ENCODE peak calls at places on chromosome 7, in five cellular contexts. Y is fibroblast of pulmonary artery; Q is astrocyte of the cerebellum; C is activated CD8-positive, alpha-beta T cell treated with anti-CD3 and anti-CD28 coated beads for 36 hours; V is CD4-positive, alpha-beta T cell. L is an unnamed sample.

GRCh38 chr7:139994356-139994755 is 68.4 kb downstream of the PARP12 start:
- DNase-seq in Q (no peak), C (no peak), Y (no peak), V (no peak), L (no peak)

GRCh38 chr7:29337628-29338116 is 143.1 kb downstream of the CHN2 start:
- DNase-seq in Y (peak; percentile 51), C (peak; percentile 47), V (peak; percentile 13), Q (no peak), L (no peak)

GRCh38 chr7:31017036-31017747 is 34.9 kb upstream of the ADCYAP1R1 start:
- DNase-seq in Y (no peak), V (no peak), C (no peak), Q (no peak), L (no peak)

GRCh38 chr7:106022193-106022821 is 59.2 kb downstream of the CDHR3 start:
- DNase-seq in Q (peak; percentile 88), Y (no peak), V (peak; percentile 75), C (peak; percentile 84), L (no peak)

GRCh38 chr7:134420509-134421125 is 38.3 kb downstream of the AKR1B1 start:
- DNase-seq in V (no peak), C (peak; percentile 17), Y (peak; percentile 84), Q (peak; percentile 28), L (peak; percentile 38)

GRCh38 chr7:116502201-116503096 is 2.9 kb downstream of the CAV2 start:
- DNase-seq in C (no peak), V (no peak), Q (no peak), Y (no peak), L (no peak)

GRCh38 chr7:28627263-28627653 is 214.9 kb downstream of the CREB5 start:
- DNase-seq in Y (no peak), C (no peak), Q (no peak), V (no peak), L (peak; percentile 10)

GRCh38 chr7:128937647-128938523 is at the start of gene IRF5:
- DNase-seq in C (peak; percentile 37), V (no peak), Q (no peak), Y (no peak), L (no peak)

GRCh38 chr7:155985518-155986427 is 173.5 kb upstream of the SHH start:
- DNase-seq in Q (no peak), V (no peak), Y (no peak), C (no peak), L (no peak)

GRCh38 chr7:39754326-39755120 is 131.2 kb downstream of the RALA start:
- DNase-seq in C (no peak), V (no peak), Q (peak; percentile 29), Y (peak; percentile 57), L (no peak)

GRCh38 chr7:17913250-17913649 is 27.0 kb downstream of the SNX13 start:
- DNase-seq in C (no peak), V (no peak), Y (no peak), Q (no peak), L (no peak)

GRCh38 chr7:22183522-22184280 is 173.3 kb downstream of the RAPGEF5 start:
- DNase-seq in V (no peak), Y (no peak), C (no peak), Q (no peak), L (no peak)
- TF ChIP-seq CTCF in V (no peak), Y (no peak), C (no peak), Q (no peak), L (no peak)

GRCh38 chr7:125984795-125985194 is 1055.2 kb upstream of the POT1 start:
- DNase-seq in Y (no peak), V (no peak), Q (no peak), C (no peak), L (no peak)
- TF ChIP-seq CTCF in Y (no peak), V (no peak), Q (no peak), C (no peak), L (no peak)

GRCh38 chr7:131753620-131754222 is 197.3 kb upstream of the PODXL start:
- DNase-seq in C (no peak), Y (peak; percentile 2), V (no peak), Q (no peak), L (no peak)
- TF ChIP-seq CTCF in C (no peak), Y (peak; percentile 34), V (no peak), Q (peak; percentile 36), L (peak; percentile 9)

DNA sequence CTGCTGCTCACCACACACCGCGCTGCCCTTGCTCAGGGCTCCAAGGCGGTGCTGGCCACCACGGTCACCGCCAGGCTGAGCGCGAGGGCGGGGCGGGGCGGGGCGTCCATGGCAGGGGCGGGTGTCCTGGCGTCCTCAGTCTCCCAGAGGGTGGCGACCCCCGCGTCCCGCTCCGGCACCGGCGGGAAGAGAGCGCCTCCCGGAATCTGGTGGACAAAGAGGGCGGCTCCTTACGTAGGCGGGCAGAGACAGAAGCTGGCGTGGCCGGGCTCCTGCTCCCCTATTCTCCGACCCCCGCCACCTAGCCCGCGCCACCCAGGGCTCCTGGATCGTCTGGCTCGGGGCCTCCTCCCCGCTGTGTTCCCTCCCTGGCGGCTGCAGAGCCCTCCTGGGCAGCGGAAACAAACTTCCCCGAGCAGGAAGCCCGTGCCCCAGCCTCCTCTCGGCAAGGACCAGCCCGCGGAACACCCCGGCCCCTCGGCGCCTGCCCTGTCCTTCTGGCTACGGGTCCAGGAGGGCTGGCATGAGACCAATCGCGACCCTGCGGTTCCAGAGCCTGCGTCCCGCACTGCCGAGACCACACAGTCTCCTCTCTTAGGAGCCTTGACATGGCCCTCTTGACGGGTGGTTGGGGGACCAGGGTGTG is 133.8 kb upstream of the ZNF92 start:
- DNase-seq in Y (peak; percentile 4), C (no peak), Q (no peak), V (no peak), L (no peak)
- TF ChIP-seq CTCF in Y (no peak), C (no peak), Q (no peak), V (no peak), L (no peak)

DNA sequence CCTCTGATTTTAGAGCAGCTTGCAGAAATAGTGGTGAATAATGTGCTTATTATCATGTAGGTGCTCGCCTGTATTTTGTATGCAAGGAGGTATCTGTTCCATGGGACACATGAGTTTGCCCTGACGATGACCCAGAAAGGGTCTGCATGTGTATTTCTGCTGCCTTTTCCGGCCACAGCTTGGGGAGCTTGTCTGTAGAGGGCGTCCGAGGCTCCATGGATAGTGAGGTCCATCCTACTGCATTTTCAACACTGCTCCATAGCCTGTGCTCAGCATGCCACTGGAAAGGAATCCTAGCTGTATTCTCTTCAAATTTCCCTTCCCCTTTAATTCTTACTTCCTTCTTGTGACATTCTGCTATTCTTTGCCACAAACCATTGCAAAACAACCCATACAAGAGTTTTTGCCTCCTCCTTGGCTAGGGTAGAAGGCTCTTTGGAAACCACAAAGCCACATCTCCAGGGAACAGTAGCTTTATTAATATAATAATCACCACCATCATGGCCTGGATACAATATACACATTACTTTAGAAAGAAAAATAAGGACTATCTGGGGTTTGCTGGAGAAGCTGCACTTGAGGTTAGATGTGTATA is 127.7 kb downstream of the DYNC1I1 start:
- DNase-seq in Y (no peak), C (no peak), Q (no peak), V (no peak), L (no peak)
- TF ChIP-seq CTCF in Y (no peak), C (no peak), Q (no peak), V (no peak), L (no peak)

DNA sequence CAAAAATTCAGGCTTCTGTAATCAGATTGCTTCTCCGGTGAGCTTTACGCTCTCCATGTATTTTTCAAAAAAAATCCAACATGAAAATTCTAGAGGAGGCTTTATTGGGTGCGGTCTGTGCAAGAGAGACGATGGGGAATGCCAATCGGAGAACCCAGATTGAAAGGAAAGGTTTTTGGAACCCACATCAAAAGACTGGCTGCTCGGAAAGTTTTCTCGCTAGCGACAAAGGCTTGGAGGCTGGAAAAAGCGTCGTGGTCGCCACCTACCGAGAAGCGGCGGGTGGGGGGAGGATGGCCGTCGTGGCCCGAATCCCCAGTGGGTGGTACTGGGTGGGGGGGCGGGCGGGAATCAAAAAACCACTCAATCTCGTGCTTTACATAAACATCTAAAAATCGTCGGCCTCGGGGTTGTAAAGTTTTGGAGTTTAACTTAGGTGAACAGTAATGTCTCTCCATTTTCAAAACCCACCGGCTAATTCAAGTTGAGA is 1.1 kb upstream of the GTF2I start:
- DNase-seq in C (peak; percentile 67), Q (no peak), Y (no peak), V (peak; percentile 42), L (no peak)
- TF ChIP-seq CTCF in C (no peak), Q (no peak), Y (no peak), V (no peak), L (no peak)

GRCh38 chr7:44975331-44976039 is 3.3 kb downstream of the MYO1G start:
- DNase-seq in V (no peak), Q (no peak), Y (no peak), C (no peak), L (no peak)
- TF ChIP-seq CTCF in V (no peak), Q (no peak), Y (no peak), C (no peak), L (no peak)

GRCh38 chr7:151191544-151191943 is 4.5 kb upstream of the ASB10 start:
- DNase-seq in Q (no peak), C (no peak), V (no peak), Y (no peak), L (no peak)
- TF ChIP-seq CTCF in Q (no peak), C (no peak), V (no peak), Y (no peak), L (no peak)

GRCh38 chr7:47496064-47496665 is 85.7 kb downstream of the TNS3 start:
- DNase-seq in Q (no peak), V (no peak), C (no peak), Y (no peak), L (no peak)

GRCh38 chr7:47496666-47497065 is 85.2 kb downstream of the TNS3 start:
- DNase-seq in V (no peak), C (no peak), Q (no peak), Y (no peak), L (no peak)

GRCh38 chr7:47493971-47494370 is 87.9 kb downstream of the TNS3 start:
- DNase-seq in C (no peak), Q (no peak), Y (no peak), V (no peak), L (no peak)

GRCh38 chr7:47497367-47498096 is 84.4 kb downstream of the TNS3 start:
- DNase-seq in Q (no peak), Y (no peak), C (no peak), V (no peak), L (no peak)

GRCh38 chr7:47495269-47495875 is 86.5 kb downstream of the TNS3 start:
- DNase-seq in V (no peak), Y (no peak), C (no peak), Q (no peak), L (no peak)
- TF ChIP-seq CTCF in V (no peak), Y (no peak), C (no peak), Q (no peak), L (no peak)

DNA sequence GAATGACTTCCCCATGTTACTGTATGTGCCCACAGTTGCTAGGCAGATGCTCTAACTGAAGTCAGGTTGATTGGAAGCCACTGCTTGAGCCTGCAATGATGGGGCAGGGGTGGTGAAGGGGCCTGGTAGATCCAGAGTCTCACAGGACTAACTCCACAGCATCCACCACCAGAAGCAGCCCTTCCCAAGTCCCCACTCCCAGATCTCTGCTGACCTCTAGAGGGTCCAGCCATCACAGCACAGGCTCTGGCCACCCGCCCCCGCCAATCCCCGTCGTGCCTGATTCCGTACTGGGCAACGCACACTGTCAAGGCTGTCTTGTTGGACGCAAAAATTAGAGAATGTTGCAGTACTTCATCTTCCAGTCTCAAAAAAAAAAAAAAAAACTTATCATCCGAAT is 136.8 kb upstream of the PDE1C start:
- DNase-seq in C (no peak), Y (peak; percentile 12), Q (peak; percentile 1), V (no peak), L (no peak)
- TF ChIP-seq CTCF in C (no peak), Y (peak; percentile 20), Q (peak; percentile 59), V (no peak), L (peak; percentile 16)

L was measured in AG09319.